ENCODE peak calls at places on chromosomes 6 and 20, in eight cellular contexts. C is A549, K is HepG2, D is endothelial cell of umbilical vein, Q is HCT116, E is K562, R is GM12878, Z is H1. N is an unnamed sample.

GRCh38 chr6:87588756-87589407 is 905 bp downstream of the RARS2 start:
- DNase-seq in C (no peak), K (no peak), D (no peak), Q (no peak), E (peak), R (no peak), Z (no peak), N (no peak)

GRCh38 chr6:5516036-5516435 is 254.7 kb downstream of the FARS2 start:
- DNase-seq in C (no peak), K (no peak), D (no peak), Q (no peak), E (no peak), R (no peak), Z (no peak), N (no peak)

GRCh38 chr6:45605971-45606370 is 228.2 kb upstream of the SUPT3H start:
- DNase-seq in C (no peak), K (no peak), D (no peak), Q (no peak), E (no peak), R (no peak), Z (no peak), N (peak)

GRCh38 chr6:6923605-6924004 is 184.2 kb upstream of the RREB1 start:
- DNase-seq in C (no peak), K (no peak), D (no peak), Q (no peak), E (no peak), R (no peak), Z (no peak), N (no peak)

GRCh38 chr6:153044295-153044694 is 41.8 kb upstream of the MTRF1L start:
- DNase-seq in C (no peak), K (no peak), D (peak), Q (no peak), E (no peak), R (no peak), Z (no peak), N (no peak)

GRCh38 chr6:128361378-128361777 is 159.0 kb downstream of the PTPRK start:
- DNase-seq in C (no peak), K (no peak), D (no peak), Q (no peak), E (no peak), R (no peak), Z (no peak), N (no peak)

GRCh38 chr20:15596220-15596875 is 976.9 kb downstream of the KIF16B start:
- DNase-seq in C (no peak), K (no peak), D (no peak), Q (no peak), E (no peak), R (no peak), Z (no peak), N (no peak)

GRCh38 chr6:74368746-74369145 is 672.7 kb downstream of the CD109 start:
- DNase-seq in C (no peak), K (no peak), D (no peak), Q (no peak), E (no peak), R (no peak), Z (no peak), N (no peak)

GRCh38 chr6:69729870-69730449 is 66.8 kb downstream of the LMBRD1 start:
- DNase-seq in C (no peak), K (no peak), D (peak), Q (no peak), E (no peak), R (no peak), Z (no peak), N (peak)

GRCh38 chr6:72987305-72987704 is 238.0 kb downstream of the KHDC1L start:
- DNase-seq in C (no peak), K (no peak), D (no peak), Q (no peak), E (no peak), R (no peak), Z (no peak), N (peak)

GRCh38 chr6:27157461-27158315 is 89.8 kb upstream of the PRSS16 start:
- DNase-seq in C (peak), K (peak), D (peak), Q (peak), E (peak), R (peak), Z (no peak), N (peak)
- TF ChIP-seq POLR2A in C (no peak), K (no peak), D (no peak), Q (no peak), E (peak), R (no peak), Z (no peak), N (no peak)

DNA sequence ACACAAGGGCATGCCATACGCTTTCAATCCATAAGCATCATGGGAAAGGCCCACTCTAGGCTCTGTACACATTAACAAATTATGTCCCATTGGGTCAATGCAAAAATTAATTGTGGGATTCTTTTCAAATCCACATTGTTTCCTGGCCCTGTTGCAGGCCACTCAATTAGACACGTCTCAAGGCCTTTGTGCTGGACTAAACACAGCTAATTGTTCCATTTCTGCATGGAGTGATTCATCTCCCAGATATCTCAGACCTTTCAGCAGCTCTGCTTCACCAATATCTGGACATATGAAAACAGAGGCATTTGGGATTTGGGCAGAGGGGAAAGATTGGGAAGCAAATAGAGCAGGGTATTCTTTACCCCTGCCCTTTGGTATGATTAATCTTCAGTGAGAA is 547.7 kb downstream of the HAO1 start:
- DNase-seq in C (no peak), K (no peak), D (peak), Q (no peak), E (no peak), R (no peak), Z (no peak), N (no peak)
- TF ChIP-seq MAX in C (no peak), K (no peak), D (no peak), Q (no peak), E (no peak), R (no peak), Z (no peak), N (no peak)

GRCh38 chr20:2873010-2873746 is at the start of gene PTPRA:
- DNase-seq in C (peak), K (peak), D (peak), Q (peak), E (peak), R (peak), Z (peak), N (peak)
- TF ChIP-seq POLR2A in C (peak), K (peak), D (peak), Q (peak), E (peak), R (peak), Z (peak), N (peak)

GRCh38 chr20:51497542-51498467 is 44.7 kb downstream of the NFATC2 start:
- DNase-seq in C (no peak), K (no peak), D (peak), Q (no peak), E (no peak), R (peak), Z (no peak), N (peak)
- TF ChIP-seq MAX in C (no peak), K (no peak), D (peak), Q (no peak), E (no peak), R (no peak), Z (no peak), N (no peak)

GRCh38 chr6:52360601-52361346 is 1.2 kb upstream of the PAQR8 start:
- DNase-seq in C (no peak), K (no peak), D (no peak), Q (no peak), E (peak), R (no peak), Z (no peak), N (peak)

GRCh38 chr6:52362443-52363221 is 681 bp downstream of the PAQR8 start:
- DNase-seq in C (peak), K (no peak), D (peak), Q (no peak), E (peak), R (no peak), Z (no peak), N (no peak)

GRCh38 chr6:52361945-52362442 is at the start of gene PAQR8:
- DNase-seq in C (peak), K (no peak), D (peak), Q (peak), E (peak), R (no peak), Z (no peak), N (peak)

GRCh38 chr6:52360028-52360427 is 1.9 kb upstream of the PAQR8 start:
- DNase-seq in C (no peak), K (no peak), D (no peak), Q (no peak), E (peak), R (no peak), Z (no peak), N (no peak)

GRCh38 chr6:52361347-52361944 is 505 bp upstream of the PAQR8 start:
- DNase-seq in C (no peak), K (no peak), D (no peak), Q (no peak), E (peak), R (no peak), Z (no peak), N (peak)
- TF ChIP-seq POLR2A in C (no peak), K (no peak), D (peak), Q (no peak), E (no peak), R (no peak), Z (no peak), N (no peak)

DNA sequence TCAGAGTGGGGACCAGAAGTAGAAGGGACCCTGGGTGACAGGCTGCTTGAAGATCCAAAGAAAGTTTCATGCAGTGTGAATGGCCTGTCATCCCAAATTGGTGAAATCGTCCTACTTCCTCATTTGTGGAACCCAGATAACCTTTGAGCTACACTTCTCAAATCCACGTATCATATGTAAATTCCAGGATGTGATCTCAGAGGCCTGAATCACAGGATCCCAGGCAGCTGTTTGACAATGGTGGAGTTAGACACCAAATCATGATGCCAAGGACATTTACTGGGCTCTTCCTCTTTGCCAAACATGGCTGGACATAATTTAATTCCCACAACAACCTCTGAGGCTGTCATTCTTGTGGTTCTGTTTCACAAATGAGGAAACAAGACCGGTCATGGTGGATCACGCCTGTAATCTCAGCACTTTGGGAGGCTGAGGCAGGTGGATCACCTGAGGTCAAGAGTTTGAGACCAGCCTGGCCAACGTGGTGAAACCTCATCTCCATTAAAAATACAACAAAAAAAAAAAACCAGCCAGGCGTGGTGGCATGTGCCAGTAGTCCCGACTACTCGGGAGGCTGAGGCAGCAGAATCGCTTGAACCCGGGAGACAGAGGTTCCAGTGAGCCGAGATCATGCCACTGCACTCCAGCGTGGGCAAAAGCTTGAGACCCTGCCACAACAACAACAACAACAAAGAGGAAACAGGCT is 39.9 kb upstream of the TTPAL start:
- DNase-seq in C (no peak), K (peak), D (no peak), Q (no peak), E (no peak), R (no peak), Z (no peak), N (peak)
- TF ChIP-seq MAX in C (no peak), K (no peak), D (no peak), Q (no peak), E (no peak), R (no peak), Z (no peak), N (no peak)

DNA sequence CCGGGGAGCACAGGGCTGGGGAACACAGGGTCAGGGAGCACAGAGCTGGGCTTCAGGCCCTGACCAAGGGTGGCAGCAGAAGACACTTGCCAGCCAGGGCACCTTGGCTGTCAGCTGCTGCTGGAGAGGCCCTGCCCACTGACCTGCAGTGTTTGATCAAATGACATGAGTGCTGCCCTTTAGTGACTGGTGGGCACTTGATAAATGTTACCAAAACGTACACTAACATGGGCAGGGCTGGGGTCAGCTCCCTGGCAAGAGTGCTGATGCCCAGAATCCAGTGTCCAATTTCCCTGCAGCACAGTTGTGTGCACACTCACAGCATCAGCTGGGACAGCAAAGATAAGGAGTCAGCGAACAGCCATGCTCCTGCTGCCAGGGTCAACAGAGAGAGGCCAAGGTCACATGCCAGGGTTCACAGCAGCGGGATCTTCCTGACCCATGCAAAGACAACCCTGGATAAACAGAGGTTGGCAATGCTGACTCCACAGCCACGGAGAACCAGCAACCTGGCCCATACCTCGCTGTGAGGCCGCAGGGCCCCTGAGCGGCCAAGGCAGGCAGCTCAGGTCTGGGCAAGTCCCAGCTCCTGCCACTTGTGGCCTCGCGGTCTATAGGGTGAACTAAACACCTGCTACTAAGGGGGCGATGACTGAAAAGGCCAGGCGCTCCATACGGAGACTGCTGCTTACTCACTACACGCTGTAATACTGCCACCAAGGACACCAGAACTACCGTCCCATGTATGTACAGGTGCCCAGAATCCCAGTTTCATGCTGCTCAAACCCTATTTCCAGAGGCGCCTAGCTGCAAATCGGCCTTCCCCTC is 46.3 kb downstream of the NINL start:
- DNase-seq in C (no peak), K (peak), D (no peak), Q (no peak), E (no peak), R (no peak), Z (no peak), N (no peak)
- TF ChIP-seq POLR2A in C (no peak), K (no peak), D (no peak), Q (no peak), E (no peak), R (no peak), Z (no peak), N (no peak)

GRCh38 chr20:18058661-18059467 is 1.1 kb upstream of the OVOL2 start:
- DNase-seq in C (no peak), K (no peak), D (no peak), Q (peak), E (no peak), R (no peak), Z (no peak), N (peak)

GRCh38 chr20:18055261-18055660 is 2.5 kb downstream of the OVOL2 start:
- DNase-seq in C (no peak), K (no peak), D (no peak), Q (no peak), E (no peak), R (no peak), Z (no peak), N (peak)

GRCh38 chr20:18056174-18057105 is 1.3 kb downstream of the OVOL2 start:
- DNase-seq in C (no peak), K (no peak), D (no peak), Q (no peak), E (no peak), R (no peak), Z (no peak), N (peak)

GRCh38 chr20:18057994-18058349 is 256 bp upstream of the OVOL2 start:
- DNase-seq in C (no peak), K (no peak), D (no peak), Q (no peak), E (no peak), R (no peak), Z (no peak), N (no peak)

GRCh38 chr20:18057106-18057993 is at the start of gene OVOL2:
- DNase-seq in C (no peak), K (no peak), D (no peak), Q (peak), E (no peak), R (no peak), Z (no peak), N (no peak)
- TF ChIP-seq MAX in C (no peak), K (no peak), D (no peak), Q (no peak), E (no peak), R (no peak), Z (peak), N (no peak)

GRCh38 chr6:136607204-136607931 is 57.1 kb upstream of the MAP7 start:
- DNase-seq in C (no peak), K (peak), D (peak), Q (no peak), E (no peak), R (no peak), Z (no peak), N (no peak)

GRCh38 chr6:136608991-136609390 is 58.8 kb upstream of the MAP7 start:
- DNase-seq in C (no peak), K (no peak), D (peak), Q (no peak), E (no peak), R (no peak), Z (no peak), N (no peak)

GRCh38 chr6:136609878-136610706 is 59.9 kb upstream of the MAP7 start:
- DNase-seq in C (peak), K (peak), D (peak), Q (peak), E (peak), R (no peak), Z (no peak), N (peak)

GRCh38 chr6:136611133-136611532 is 60.9 kb upstream of the MAP7 start:
- DNase-seq in C (no peak), K (no peak), D (peak), Q (peak), E (no peak), R (no peak), Z (no peak), N (no peak)

DNA sequence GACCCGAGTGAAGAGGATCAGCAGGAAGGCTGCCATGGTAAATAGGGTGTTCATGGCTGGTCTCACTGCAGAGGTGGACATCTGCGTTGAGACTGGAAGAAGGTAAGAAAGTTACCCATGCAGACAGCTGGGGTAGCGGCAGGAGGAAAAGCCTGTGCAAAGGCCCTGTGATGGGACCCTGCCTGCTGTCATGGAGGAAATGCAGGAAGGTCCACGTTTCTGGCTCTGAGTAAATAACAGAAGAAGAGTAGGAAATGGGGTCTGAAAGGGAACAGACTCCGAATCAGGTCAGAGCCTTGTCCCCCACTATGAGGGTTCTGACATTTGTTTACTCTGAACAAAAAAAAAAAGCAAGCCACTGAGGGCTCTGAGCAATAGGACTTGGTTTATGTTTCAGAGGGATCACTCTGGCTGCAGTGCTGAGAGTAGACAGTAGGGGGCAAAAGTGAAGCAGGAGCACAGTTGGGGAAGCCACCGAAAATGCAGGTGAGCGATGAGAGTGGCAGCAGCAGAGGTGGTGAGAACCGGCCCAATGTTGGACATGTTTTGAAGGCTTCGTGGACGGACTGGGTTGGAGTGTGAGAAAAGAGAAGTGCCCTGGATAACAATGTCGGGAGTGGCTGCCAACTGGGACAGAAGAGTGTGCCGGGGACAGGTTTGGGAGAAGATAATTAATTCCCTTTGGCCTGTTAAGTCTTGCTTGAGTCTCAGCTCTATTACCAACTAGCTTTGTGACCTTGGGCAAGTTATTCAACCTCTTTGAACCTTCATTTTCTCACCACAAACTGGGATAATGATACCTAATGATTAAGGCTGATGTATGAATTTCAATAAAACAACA is 57.9 kb upstream of the MAP7 start:
- DNase-seq in C (peak), K (peak), D (peak), Q (peak), E (peak), R (peak), Z (no peak), N (peak)
- TF ChIP-seq POLR2A in C (no peak), K (no peak), D (no peak), Q (no peak), E (no peak), R (no peak), Z (no peak), N (no peak)

DNA sequence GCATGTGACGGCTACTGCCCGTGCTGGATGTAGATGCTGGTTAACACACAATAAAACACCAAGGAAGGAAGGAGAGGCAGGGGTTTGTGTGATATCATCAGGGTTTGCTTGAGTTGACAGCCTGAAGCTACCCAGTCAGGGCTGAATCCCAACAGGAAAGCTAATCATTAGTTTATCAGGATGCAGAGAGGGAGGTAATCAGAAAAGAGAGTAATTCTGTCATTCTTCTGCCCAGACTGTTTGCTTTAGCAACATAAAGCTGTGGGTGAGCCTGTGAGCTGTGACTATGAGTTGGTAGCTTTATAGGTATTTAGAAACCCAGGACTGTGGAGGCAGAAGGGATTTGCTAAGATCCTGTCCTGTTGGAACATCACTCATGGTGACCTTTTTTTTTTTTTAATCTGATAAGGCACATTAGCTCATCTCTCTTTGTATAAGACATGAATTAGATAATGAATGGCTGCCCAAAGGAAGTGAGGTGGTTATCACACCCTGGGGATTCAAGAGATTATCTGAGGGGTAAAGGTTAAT is 79.3 kb downstream of the CAP2 start:
- DNase-seq in C (no peak), K (no peak), D (no peak), Q (no peak), E (no peak), R (no peak), Z (no peak), N (no peak)
- TF ChIP-seq MAX in C (no peak), K (no peak), D (no peak), Q (no peak), E (no peak), R (no peak), Z (no peak), N (no peak)